ENCODE peak calls at places on chromosome 1, in six cellular contexts. F is neuronal stem cell; S is body of pancreas; V is brain microvascular endothelial cell; L is right lobe of liver; H is CD8-positive, alpha-beta memory T cell. P is an unnamed sample. For H3K27me3, the result is how much of the 10 kb centered on the place peaks cover.

GRCh38 chr1:172394167-172394751 is 26.2 kb upstream of the C1orf105 start:
- DNase-seq in F (no peak), S (peak), V (no peak), L (no peak), H (peak), P (no peak)

GRCh38 chr1:183498342-183498991 is 26.2 kb downstream of the SMG7 start:
- DNase-seq in F (no peak), S (no peak), V (no peak), L (no peak), H (no peak), P (no peak)

GRCh38 chr1:208107817-208108608 is 136.2 kb downstream of the PLXNA2 start:
- DNase-seq in F (no peak), S (no peak), V (peak), L (no peak), H (no peak), P (no peak)

GRCh38 chr1:206037521-206037920 is 13.8 kb upstream of the CTSE start:
- DNase-seq in F (no peak), S (no peak), V (no peak), L (no peak), H (no peak), P (no peak)

GRCh38 chr1:211735208-211736170 is 60.1 kb upstream of the NEK2 start:
- DNase-seq in F (no peak), S (peak), V (peak), L (no peak), H (no peak), P (no peak)

GRCh38 chr1:20031161-20031560 is 38.8 kb upstream of the PLA2G5 start:
- DNase-seq in F (no peak), S (no peak), V (no peak), L (no peak), H (no peak), P (no peak)

GRCh38 chr1:225842788-225843425 is 33.0 kb downstream of the EPHX1 start:
- DNase-seq in F (no peak), S (no peak), V (no peak), L (no peak), H (no peak), P (no peak)

GRCh38 chr1:1088801-1089680 is 14.9 kb upstream of the RNF223 start:
- DNase-seq in F (no peak), S (no peak), V (no peak), L (no peak), H (no peak), P (peak)

GRCh38 chr1:42214447-42214871 is 49.9 kb upstream of the GUCA2A start:
- DNase-seq in F (no peak), S (peak), V (peak), L (no peak), H (no peak), P (peak)

GRCh38 chr1:211574705-211575104 is 4.3 kb downstream of the SLC30A1 start:
- DNase-seq in F (no peak), S (no peak), V (no peak), L (no peak), H (no peak), P (no peak)

GRCh38 chr1:18120638-18121037 is 13.0 kb downstream of the IGSF21 start:
- DNase-seq in F (no peak), S (no peak), V (no peak), L (no peak), H (no peak), P (no peak)
- H3K27me3 ChIP-seq in F (under half), S (under half), V (under half), L (under half), H (under half), P (under half)

DNA sequence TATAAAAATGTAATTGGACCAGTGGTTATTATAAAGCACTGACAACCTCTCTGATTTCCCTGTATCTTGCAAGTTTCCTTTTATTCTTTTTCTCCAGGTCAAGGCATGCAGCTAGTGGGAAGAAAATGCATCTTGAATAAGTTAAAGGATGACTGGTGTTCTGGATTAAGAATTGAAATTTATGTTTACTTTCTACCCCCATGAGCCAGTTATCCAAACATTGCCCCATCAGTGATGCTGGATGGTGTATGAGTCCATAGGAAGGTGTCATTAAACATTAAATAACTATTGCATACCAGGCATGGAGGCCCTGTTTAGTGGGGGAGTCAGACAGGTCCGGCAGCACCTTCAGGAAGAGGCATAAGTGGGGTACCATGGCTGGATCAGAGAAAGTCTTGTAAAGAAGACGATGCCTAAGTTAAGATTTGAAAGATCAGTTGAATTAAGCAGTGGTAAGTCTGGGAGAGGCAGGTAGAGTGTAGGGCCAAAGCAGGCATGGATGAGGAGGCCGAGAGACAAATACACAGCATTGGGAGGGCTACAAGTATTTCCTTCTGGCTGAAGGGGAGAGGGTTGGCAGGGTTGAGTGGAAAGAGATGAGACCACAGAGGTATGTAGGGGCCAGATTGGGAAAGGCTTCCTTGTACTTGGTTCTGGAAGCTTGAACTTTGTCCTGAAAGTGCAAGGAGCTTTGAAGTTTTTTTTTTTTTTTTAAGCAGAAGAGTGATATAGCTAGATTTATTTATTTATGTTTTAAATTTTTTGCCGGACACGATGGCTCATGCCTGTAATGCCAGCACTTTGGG is 5.7 kb downstream of the SZRD1 start:
- DNase-seq in F (no peak), S (no peak), V (no peak), L (no peak), H (no peak), P (no peak)
- H3K4me3 ChIP-seq in F (no peak), S (no peak), V (no peak), L (no peak), H (no peak), P (no peak)

DNA sequence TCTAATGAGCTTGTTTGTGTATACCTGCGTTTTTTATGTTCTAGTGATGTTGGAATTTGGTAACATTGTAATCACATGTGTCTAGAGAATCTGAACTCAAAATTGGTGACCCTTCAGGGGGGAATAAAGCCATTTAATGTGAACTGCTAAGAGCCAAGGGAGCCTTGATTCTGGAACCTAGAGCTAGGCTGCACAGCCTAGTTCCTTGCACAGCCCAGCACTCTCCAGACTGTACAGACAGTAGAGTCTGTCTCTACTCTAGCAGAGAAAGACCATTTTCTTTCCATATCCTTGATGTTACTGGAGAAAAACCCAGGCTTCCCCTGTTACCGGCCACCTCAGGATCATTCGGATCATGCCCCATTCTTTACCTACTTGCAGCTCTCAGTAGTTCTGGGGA is 8.6 kb downstream of the ARV1 start:
- DNase-seq in F (no peak), S (no peak), V (no peak), L (no peak), H (no peak), P (no peak)
- H3K27me3 ChIP-seq in F (under half), S (under half), V (under half), L (under half), H (under half), P (under half)

DNA sequence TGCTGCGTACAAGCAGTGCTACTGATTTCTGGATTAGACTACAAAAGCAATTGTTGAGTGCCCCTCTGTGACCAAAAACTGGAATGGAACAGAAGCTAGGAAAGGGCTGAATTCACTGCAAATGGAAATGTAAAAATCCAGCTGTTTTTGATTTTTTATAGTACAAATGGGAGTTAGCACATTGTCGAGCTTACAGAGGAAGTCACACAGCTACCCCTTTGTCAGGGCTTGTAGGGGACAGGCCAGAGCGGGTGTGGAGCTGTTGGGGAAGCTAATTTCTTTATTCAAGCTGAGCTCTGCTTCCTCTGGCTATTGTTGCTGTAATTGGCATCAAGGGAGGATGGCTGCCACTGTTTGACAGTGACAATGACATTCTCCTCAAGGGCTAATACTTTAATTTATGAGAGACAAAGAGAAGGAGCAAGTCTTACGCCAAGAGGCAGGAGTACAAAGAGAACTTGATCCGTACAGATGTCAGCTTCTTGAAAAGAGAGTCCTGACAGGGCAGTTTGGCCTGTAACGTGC is 96.1 kb downstream of the SLC35F3 start:
- DNase-seq in F (no peak), S (no peak), V (no peak), L (no peak), H (no peak), P (no peak)
- H3K4me3 ChIP-seq in F (no peak), S (no peak), V (no peak), L (no peak), H (no peak), P (no peak)

GRCh38 chr1:94255476-94255875 is 18.1 kb upstream of the ARHGAP29 start:
- DNase-seq in F (no peak), S (no peak), V (no peak), L (no peak), H (no peak), P (no peak)

GRCh38 chr1:94257451-94257850 is 20.1 kb upstream of the ARHGAP29 start:
- DNase-seq in F (no peak), S (no peak), V (no peak), L (no peak), H (no peak), P (no peak)

GRCh38 chr1:94258873-94259331 is 21.5 kb upstream of the ARHGAP29 start:
- DNase-seq in F (no peak), S (peak), V (peak), L (peak), H (no peak), P (peak)

GRCh38 chr1:94260635-94261387 is 23.4 kb upstream of the ARHGAP29 start:
- DNase-seq in F (no peak), S (no peak), V (no peak), L (no peak), H (no peak), P (no peak)

DNA sequence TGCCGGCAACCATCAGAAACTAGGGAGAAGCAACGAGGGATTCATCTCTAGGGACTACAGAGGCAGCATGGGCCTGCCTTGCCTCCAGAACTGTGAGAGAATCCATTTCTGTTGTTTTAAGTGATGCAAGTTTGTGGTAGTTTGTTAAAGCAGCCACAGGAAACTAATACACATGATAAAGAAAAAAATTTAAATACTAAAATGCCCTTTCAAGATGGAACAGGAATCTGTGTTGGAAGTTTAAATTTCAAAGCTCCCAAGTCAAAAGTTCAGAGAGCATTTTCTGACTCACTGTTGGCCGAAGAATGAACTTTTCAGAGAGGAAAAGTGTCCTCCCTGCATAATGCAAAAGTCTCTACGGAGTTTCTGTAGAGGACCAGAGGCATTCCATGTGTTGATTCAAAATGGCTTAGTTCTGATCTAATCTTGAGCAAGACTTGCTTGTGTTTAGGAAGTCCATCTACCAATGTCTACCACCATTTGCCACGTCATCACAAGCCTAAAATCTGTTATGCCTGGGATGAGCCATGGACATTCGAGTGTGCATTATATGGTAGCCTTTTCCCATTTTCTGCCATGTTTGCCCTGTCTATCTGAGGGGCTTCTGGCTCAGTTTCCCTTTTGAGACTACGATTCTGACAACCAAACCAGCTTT is 22.4 kb upstream of the ARHGAP29 start:
- DNase-seq in F (no peak), S (no peak), V (peak), L (no peak), H (no peak), P (no peak)
- H3K27me3 ChIP-seq in F (under half), S (under half), V (under half), L (under half), H (under half), P (under half)

GRCh38 chr1:32695098-32695904 is 7.3 kb downstream of the SYNC start:
- DNase-seq in F (no peak), S (peak), V (peak), L (peak), H (no peak), P (peak)
- H3K4me3 ChIP-seq in F (no peak), S (no peak), V (no peak), L (no peak), H (no peak), P (no peak)